ENCODE peak calls at places on chromosomes 16 and 17, in seven cellular contexts. M is GM23338, F is neural progenitor cell, P is hepatocyte, L is HCT116, O is GM23248, T is OCI-LY7. A is an unnamed sample.

GRCh38 chr17:7113273-7114071 is 1.1 kb downstream of the ASGR2 start:
- DNase-seq in F (no peak), T (no peak), O (no peak), P (no peak), M (no peak), L (no peak), A (no peak)

GRCh38 chr17:55210292-55210691 is 54.5 kb upstream of the HLF start:
- DNase-seq in M (no peak), P (no peak), L (no peak), O (no peak), F (no peak), T (no peak), A (no peak)

GRCh38 chr17:14015286-14015685 is 54.0 kb upstream of the COX10 start:
- DNase-seq in O (no peak), F (no peak), L (no peak), T (no peak), M (no peak), P (no peak), A (no peak)

GRCh38 chr17:57874434-57875108 is 24.7 kb upstream of the MRPS23 start:
- DNase-seq in P (peak), F (peak), M (peak), L (no peak), O (peak), T (no peak), A (no peak)

GRCh38 chr17:64331946-64332493 is 58.6 kb downstream of the PECAM1 start:
- DNase-seq in O (peak), M (no peak), P (no peak), F (no peak), L (no peak), T (no peak), A (no peak)

GRCh38 chr17:48546924-48547838 is 2.3 kb upstream of the HOXB2 start:
- DNase-seq in P (peak), L (no peak), O (peak), T (no peak), M (no peak), F (no peak), A (no peak)

GRCh38 chr17:48429156-48429555 is 858 bp downstream of the SKAP1 start:
- DNase-seq in M (no peak), L (no peak), P (no peak), T (no peak), O (no peak), F (no peak), A (no peak)

GRCh38 chr17:39229274-39229913 is 3.6 kb upstream of the STAC2 start:
- DNase-seq in T (no peak), P (no peak), L (no peak), O (peak), F (no peak), M (no peak), A (no peak)

GRCh38 chr17:21375757-21376584 is at the start of gene KCNJ12:
- DNase-seq in L (no peak), O (peak), T (no peak), F (peak), M (peak), P (peak), A (no peak)

GRCh38 chr16:54928016-54928356 is 2.7 kb upstream of the IRX5 start:
- DNase-seq in L (no peak), O (peak), F (peak), M (peak), T (peak), P (peak), A (peak)

GRCh38 chr17:80501739-80502577 is 25.6 kb upstream of the NPTX1 start:
- DNase-seq in F (no peak), P (no peak), T (no peak), M (no peak), L (no peak), O (peak), A (no peak)

GRCh38 chr17:64736804-64737492 is 74.8 kb upstream of the SMURF2 start:
- DNase-seq in T (peak), F (peak), O (peak), M (peak), L (peak), P (peak), A (peak)

GRCh38 chr16:10466861-10467260 is 81.0 kb downstream of the ATF7IP2 start:
- DNase-seq in F (no peak), P (no peak), T (no peak), O (no peak), L (no peak), M (no peak), A (no peak)

GRCh38 chr17:73471924-73472323 is 160.1 kb upstream of the CDC42EP4 start:
- DNase-seq in L (no peak), F (no peak), P (no peak), M (no peak), O (no peak), T (no peak), A (no peak)

GRCh38 chr17:8889458-8890210 is 22.2 kb upstream of the PIK3R6 start:
- DNase-seq in L (no peak), F (no peak), P (no peak), M (no peak), O (no peak), T (no peak), A (no peak)

GRCh38 chr17:66313995-66314659 is 11.7 kb downstream of the PRKCA start:
- DNase-seq in P (no peak), F (no peak), T (no peak), M (no peak), L (no peak), O (no peak), A (no peak)

GRCh38 chr16:87127061-87127765 is 190.0 kb downstream of the C16orf95 start:
- DNase-seq in T (no peak), F (no peak), M (no peak), O (no peak), P (peak), L (no peak), A (no peak)

GRCh38 chr16:22296225-22297113 is 740 bp upstream of the POLR3E start:
- DNase-seq in L (no peak), O (peak), P (no peak), F (peak), T (peak), M (peak), A (peak)

GRCh38 chr16:86466695-86467406 is 43.5 kb upstream of the FOXF1 start:
- DNase-seq in O (no peak), T (no peak), P (no peak), L (no peak), M (no peak), F (no peak), A (no peak)

GRCh38 chr17:47404875-47405274 is 81.1 kb downstream of the EFCAB13 start:
- DNase-seq in M (no peak), O (no peak), T (no peak), F (no peak), P (no peak), L (no peak), A (no peak)

GRCh38 chr16:22004321-22004720 is 3.4 kb upstream of the PDZD9 start:
- DNase-seq in P (no peak), F (peak), M (no peak), O (no peak), T (no peak), L (no peak), A (no peak)

GRCh38 chr17:39607851-39608130 is at the start of gene NEUROD2:
- DNase-seq in M (no peak), T (no peak), F (no peak), O (no peak), P (no peak), L (no peak), A (no peak)

GRCh38 chr16:59913666-59914065 is 1179.5 kb upstream of the GOT2 start:
- DNase-seq in T (no peak), P (no peak), F (no peak), O (no peak), M (no peak), L (no peak), A (no peak)

GRCh38 chr17:17808706-17809432 is 27.9 kb downstream of the SREBF1 start:
- DNase-seq in F (peak), P (peak), O (peak), T (peak), M (no peak), L (no peak), A (peak)

GRCh38 chr16:53654946-53655345 is 48.7 kb downstream of the RPGRIP1L start:
- DNase-seq in L (no peak), F (no peak), M (no peak), O (no peak), P (no peak), T (no peak), A (no peak)

GRCh38 chr17:17363638-17364337 is 60.6 kb downstream of the NT5M start:
- DNase-seq in O (no peak), F (peak), M (peak), L (no peak), T (peak), P (peak), A (no peak)

GRCh38 chr16:52191533-52192134 is 355.3 kb downstream of the TOX3 start:
- DNase-seq in T (peak), P (peak), F (peak), L (peak), M (peak), O (peak), A (peak)

GRCh38 chr17:82334204-82334621 is 647 bp upstream of the SECTM1 start:
- DNase-seq in T (no peak), M (no peak), L (no peak), F (no peak), P (no peak), O (no peak), A (no peak)

GRCh38 chr17:42548070-42548837 is 4.5 kb upstream of the HSD17B1 start:
- DNase-seq in O (no peak), F (peak), M (peak), L (no peak), P (peak), T (peak), A (peak)

GRCh38 chr17:30922235-30922993 is 669 bp downstream of the ADAP2 start:
- DNase-seq in F (peak), M (peak), P (peak), T (no peak), O (peak), L (no peak), A (no peak)

GRCh38 chr16:27745348-27745747 is 195.4 kb downstream of the KATNIP start:
- DNase-seq in P (no peak), F (no peak), O (peak), T (no peak), M (no peak), L (no peak), A (no peak)

GRCh38 chr17:27834571-27834970 is 34.2 kb upstream of the NOS2 start:
- DNase-seq in T (no peak), L (no peak), O (no peak), P (no peak), M (no peak), F (no peak), A (no peak)

GRCh38 chr17:38428643-38429371 is 543 bp downstream of the ARHGAP23 start:
- DNase-seq in P (peak), M (peak), F (peak), L (no peak), T (peak), O (peak), A (peak)

GRCh38 chr17:41800601-41801373 is 11.0 kb downstream of the P3H4 start:
- DNase-seq in L (peak), P (peak), T (peak), O (peak), M (peak), F (peak), A (peak)

GRCh38 chr17:7888184-7888920 is at the start of gene CHD3:
- DNase-seq in T (no peak), F (peak), L (no peak), P (peak), O (peak), M (peak), A (no peak)

GRCh38 chr16:1481906-1482835 is 6.6 kb downstream of the PTX4 start:
- DNase-seq in O (peak), M (no peak), P (no peak), F (no peak), T (no peak), L (no peak), A (no peak)

GRCh38 chr17:63279498-63280230 is 166.4 kb downstream of the CYB561 start:
- DNase-seq in M (no peak), O (peak), P (no peak), F (no peak), L (no peak), T (no peak), A (no peak)
- TF ChIP-seq EZH2phosphoT487 in M (no peak), O (no peak), P (no peak), F (no peak), L (no peak), T (no peak), A (no peak)

DNA sequence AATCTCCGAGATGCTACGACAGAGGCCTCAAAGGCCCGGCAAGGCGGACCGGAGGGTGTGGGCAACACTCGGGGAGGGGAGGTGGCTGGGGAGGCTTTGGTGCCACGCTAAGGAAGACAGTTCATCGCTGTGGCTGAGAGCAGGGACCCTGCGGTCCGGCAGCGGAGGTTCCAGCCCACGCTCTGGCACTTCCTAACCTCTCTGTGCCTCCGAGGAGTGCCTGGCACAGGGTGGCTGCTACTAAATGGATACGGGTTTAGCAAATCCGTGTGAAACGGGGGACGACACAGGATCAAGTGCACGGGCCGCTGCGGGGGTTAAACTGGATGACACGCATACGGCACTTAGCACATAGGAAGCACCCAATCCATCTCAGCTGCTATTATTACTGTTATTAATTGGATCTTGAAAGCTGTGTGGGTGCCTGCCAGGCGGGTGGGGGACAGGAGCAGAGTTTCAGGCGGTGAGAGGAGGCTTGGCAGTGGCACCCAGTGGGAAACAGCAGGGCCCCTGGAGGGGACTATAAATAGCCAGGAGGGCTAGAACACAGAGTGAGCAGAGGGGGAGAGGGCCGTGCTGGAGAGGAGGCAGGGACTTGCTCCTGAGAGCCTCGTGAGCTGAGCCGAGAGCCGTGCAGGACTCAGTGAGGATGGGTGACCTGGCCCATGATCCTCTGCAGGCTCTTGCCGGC is 45.0 kb downstream of the ABR start:
- DNase-seq in O (peak), M (no peak), T (no peak), L (no peak), F (no peak), P (no peak), A (no peak)
- TF ChIP-seq EZH2phosphoT487 in O (no peak), M (no peak), T (no peak), L (no peak), F (no peak), P (no peak), A (no peak)

GRCh38 chr17:75679706-75680201 is 12.6 kb downstream of the SAP30BP start:
- DNase-seq in M (no peak), O (peak), P (peak), T (no peak), F (no peak), L (no peak), A (no peak)
- TF ChIP-seq EZH2phosphoT487 in M (no peak), O (no peak), P (no peak), T (no peak), F (no peak), L (no peak), A (no peak)

GRCh38 chr16:4360538-4361021 is 9.5 kb upstream of the PAM16 start:
- DNase-seq in T (no peak), P (no peak), M (no peak), F (peak), O (peak), L (no peak), A (no peak)
- TF ChIP-seq EZH2phosphoT487 in T (no peak), P (no peak), M (no peak), F (no peak), O (no peak), L (no peak), A (no peak)

A was measured in MM.1S.